ENCODE peak calls at places on chromosome 19, in four cellular contexts. J, Q, V and C are unnamed samples.

GRCh38 chr19:39223703-39224279 is 19.7 kb upstream of the SYCN start:
- DNase-seq in J (no peak), Q (peak; percentile 43), V (no peak), C (no peak)

GRCh38 chr19:46030861-46031550 is 8.2 kb upstream of the PGLYRP1 start:
- DNase-seq in J (no peak), V (no peak), Q (no peak), C (no peak)

GRCh38 chr19:29421186-29421525 is 104.6 kb upstream of the VSTM2B start:
- DNase-seq in V (no peak), J (no peak), Q (no peak), C (no peak)

GRCh38 chr19:44692379-44692721 is 6.6 kb upstream of the CEACAM16 start:
- DNase-seq in V (no peak), J (no peak), Q (no peak), C (no peak)

GRCh38 chr19:45403781-45404556 is 900 bp downstream of the PPP1R13L start:
- DNase-seq in Q (no peak), J (peak; percentile 45), V (peak; percentile 42), C (peak; percentile 47)

GRCh38 chr19:46225558-46226004 is 4.0 kb upstream of the IGFL1 start:
- DNase-seq in V (no peak), Q (peak; percentile 29), J (no peak), C (no peak)

GRCh38 chr19:18848860-18849661 is 17.3 kb downstream of the UPF1 start:
- DNase-seq in J (peak; percentile 85), Q (peak; percentile 24), V (peak; percentile 67), C (peak; percentile 76)

GRCh38 chr19:49913720-49914119 is 15.3 kb upstream of the ATF5 start:
- DNase-seq in Q (no peak), V (no peak), J (no peak), C (no peak)

GRCh38 chr19:35549174-35549788 is 3.9 kb downstream of the TMEM147 start:
- DNase-seq in Q (peak; percentile 67), V (peak; percentile 37), J (no peak), C (no peak)

GRCh38 chr19:27890696-27891095 is 1322.3 kb downstream of the UQCRFS1 start:
- DNase-seq in J (no peak), V (no peak), Q (no peak), C (no peak)

GRCh38 chr19:34639491-34640085 is 37.4 kb downstream of the SCGB2B2 start:
- DNase-seq in Q (peak; percentile 48), V (peak; percentile 71), J (no peak), C (no peak)

GRCh38 chr19:639251-640155 is at the start of gene FGF22:
- DNase-seq in Q (peak; percentile 55), J (peak; percentile 92), V (peak; percentile 92), C (peak; percentile 96)

GRCh38 chr19:1266116-1266817 is 2.9 kb upstream of the CIRBP start:
- DNase-seq in J (peak; percentile 73), Q (peak; percentile 87), V (peak; percentile 82), C (peak; percentile 93)

GRCh38 chr19:49109051-49109450 is 5.1 kb upstream of the LIN7B start:
- DNase-seq in J (no peak), V (no peak), Q (no peak), C (no peak)

GRCh38 chr19:12840091-12841079 is 2.1 kb downstream of the MAST1 start:
- DNase-seq in Q (peak; percentile 69), J (no peak), V (peak; percentile 35), C (peak; percentile 51)

GRCh38 chr19:369256-369655 is 24.7 kb upstream of the MIER2 start:
- DNase-seq in Q (no peak), J (no peak), V (no peak), C (no peak)

GRCh38 chr19:34109596-34109995 is 62.7 kb upstream of the LSM14A start:
- DNase-seq in V (no peak), J (no peak), Q (no peak), C (no peak)

GRCh38 chr19:31450696-31451095 is 101.5 kb upstream of the TSHZ3 start:
- DNase-seq in Q (no peak), J (no peak), V (no peak), C (no peak)

GRCh38 chr19:50358483-50359431 is 6.7 kb downstream of the NAPSA start:
- DNase-seq in V (peak; percentile 69), J (no peak), Q (no peak), C (peak; percentile 73)

GRCh38 chr19:16363133-16363851 is 38.7 kb downstream of the KLF2 start:
- DNase-seq in Q (no peak), V (peak; percentile 86), J (no peak), C (no peak)